ENCODE peak calls at places on chromosomes 2 and 18, in seven cellular contexts. J, I, W, Q, Z, H and K are unnamed samples.

GRCh38 chr2:73982140-73982617 is 2.5 kb upstream of the TET3 start:
- DNase-seq in J (no peak), I (no peak), W (no peak), Q (no peak), Z (no peak), H (no peak), K (no peak)

GRCh38 chr2:112142525-112143078 is 4.4 kb downstream of the FBLN7 start:
- DNase-seq in J (no peak), I (no peak), W (no peak), Q (no peak), Z (no peak), H (no peak), K (no peak)

GRCh38 chr2:97355887-97356286 is 233.8 kb downstream of the ANKRD36B start:
- DNase-seq in J (no peak), I (no peak), W (no peak), Q (no peak), Z (no peak), H (peak), K (no peak)

GRCh38 chr18:28163201-28163778 is 13.6 kb downstream of the CDH2 start:
- DNase-seq in J (peak), I (no peak), W (no peak), Q (no peak), Z (peak), H (no peak), K (no peak)

GRCh38 chr2:200662727-200663126 is 76.9 kb downstream of the AOX1 start:
- DNase-seq in J (peak), I (no peak), W (no peak), Q (no peak), Z (no peak), H (no peak), K (no peak)

GRCh38 chr2:45439788-45440773 is 171.0 kb downstream of the SRBD1 start:
- DNase-seq in J (peak), I (peak), W (no peak), Q (no peak), Z (no peak), H (no peak), K (no peak)

GRCh38 chr2:183866666-183867065 is 731.7 kb upstream of the ZNF804A start:
- DNase-seq in J (no peak), I (no peak), W (no peak), Q (no peak), Z (no peak), H (no peak), K (no peak)

GRCh38 chr2:226882606-226883005 is 46.8 kb downstream of the RHBDD1 start:
- DNase-seq in J (no peak), I (no peak), W (no peak), Q (no peak), Z (no peak), H (no peak), K (no peak)

GRCh38 chr2:236166781-236167296 is 1.3 kb downstream of the GBX2 start:
- DNase-seq in J (no peak), I (no peak), W (no peak), Q (no peak), Z (no peak), H (peak), K (no peak)

GRCh38 chr18:448116-448515 is 52.4 kb downstream of the COLEC12 start:
- DNase-seq in J (peak), I (no peak), W (no peak), Q (no peak), Z (no peak), H (no peak), K (no peak)

GRCh38 chr2:212520340-212520739 is 18.3 kb downstream of the ERBB4 start:
- DNase-seq in J (no peak), I (no peak), W (no peak), Q (no peak), Z (no peak), H (no peak), K (no peak)

GRCh38 chr2:21411796-21412195 is 288.0 kb downstream of the TDRD15 start:
- DNase-seq in J (no peak), I (no peak), W (no peak), Q (no peak), Z (no peak), H (no peak), K (no peak)

GRCh38 chr2:28310107-28310506 is 82.6 kb upstream of the FOSL2 start:
- DNase-seq in J (no peak), I (no peak), W (no peak), Q (no peak), Z (no peak), H (no peak), K (no peak)

GRCh38 chr2:98514879-98515570 is 70.4 kb downstream of the INPP4A start:
- DNase-seq in J (peak), I (no peak), W (no peak), Q (no peak), Z (no peak), H (no peak), K (no peak)

GRCh38 chr2:26195006-26195961 is 22.4 kb downstream of the GAREM2 start:
- DNase-seq in J (no peak), I (no peak), W (no peak), Q (no peak), Z (no peak), H (no peak), K (no peak)

GRCh38 chr2:9951272-9951521 is 296 bp upstream of the GRHL1 start:
- DNase-seq in J (no peak), I (no peak), W (no peak), Q (no peak), Z (no peak), H (no peak), K (no peak)

GRCh38 chr2:9949992-9950520 is 1.4 kb upstream of the GRHL1 start:
- DNase-seq in J (no peak), I (no peak), W (no peak), Q (no peak), Z (no peak), H (no peak), K (no peak)

GRCh38 chr2:9951522-9952285 is at the start of gene GRHL1:
- DNase-seq in J (peak), I (peak), W (peak), Q (peak), Z (peak), H (peak), K (peak)

GRCh38 chr2:9949239-9949991 is 2.1 kb upstream of the GRHL1 start:
- DNase-seq in J (no peak), I (no peak), W (no peak), Q (no peak), Z (no peak), H (no peak), K (no peak)

DNA sequence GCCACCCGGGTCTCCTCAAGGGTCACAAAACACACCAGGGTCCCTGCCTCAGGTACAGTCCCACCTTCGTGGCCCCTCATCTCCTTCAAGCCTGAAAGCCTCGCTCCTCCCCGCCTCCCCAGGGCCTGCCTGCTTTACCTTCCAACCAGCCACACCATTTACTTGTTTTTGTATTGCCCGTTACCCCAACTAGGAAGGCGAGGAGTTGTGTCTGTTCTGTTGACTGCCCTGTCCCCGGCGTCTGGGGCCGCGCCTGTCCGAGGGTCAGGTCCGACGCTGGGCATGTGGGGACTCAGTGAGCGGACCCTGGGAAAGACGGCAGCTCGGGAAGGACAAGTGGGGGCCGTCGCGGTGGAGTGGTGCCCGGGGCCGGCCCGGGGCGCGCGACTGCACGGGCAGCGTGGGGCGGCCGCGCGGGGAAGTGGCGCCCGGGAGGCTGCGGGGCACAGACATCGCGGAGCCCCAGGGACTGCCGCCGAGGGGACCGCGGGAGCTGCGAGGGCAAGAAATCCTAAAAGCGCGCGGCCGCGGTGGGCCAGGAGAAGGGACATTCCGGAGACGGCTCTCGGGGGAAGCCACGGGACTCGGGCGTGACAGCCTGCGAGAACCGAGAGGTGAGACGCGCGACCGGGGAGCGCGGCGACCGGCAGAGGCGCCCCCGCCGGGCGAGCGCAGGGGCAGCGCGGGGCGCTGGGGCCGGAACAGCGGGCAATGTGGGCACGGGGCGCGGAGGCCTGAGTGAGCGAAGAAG is 797 bp upstream of the GRHL1 start:
- DNase-seq in J (peak), I (peak), W (peak), Q (no peak), Z (peak), H (no peak), K (peak)
- TF ChIP-seq CTCF in J (no peak), I (peak), W (no peak), Q (no peak), Z (no peak), H (no peak), K (no peak)

GRCh38 chr18:5237723-5238370 is 40.8 kb upstream of the AKAIN1 start:
- DNase-seq in J (peak), I (peak), W (peak), Q (peak), Z (peak), H (peak), K (peak)
- TF ChIP-seq CTCF in J (peak), I (no peak), W (peak), Q (peak), Z (peak), H (no peak), K (no peak)

DNA sequence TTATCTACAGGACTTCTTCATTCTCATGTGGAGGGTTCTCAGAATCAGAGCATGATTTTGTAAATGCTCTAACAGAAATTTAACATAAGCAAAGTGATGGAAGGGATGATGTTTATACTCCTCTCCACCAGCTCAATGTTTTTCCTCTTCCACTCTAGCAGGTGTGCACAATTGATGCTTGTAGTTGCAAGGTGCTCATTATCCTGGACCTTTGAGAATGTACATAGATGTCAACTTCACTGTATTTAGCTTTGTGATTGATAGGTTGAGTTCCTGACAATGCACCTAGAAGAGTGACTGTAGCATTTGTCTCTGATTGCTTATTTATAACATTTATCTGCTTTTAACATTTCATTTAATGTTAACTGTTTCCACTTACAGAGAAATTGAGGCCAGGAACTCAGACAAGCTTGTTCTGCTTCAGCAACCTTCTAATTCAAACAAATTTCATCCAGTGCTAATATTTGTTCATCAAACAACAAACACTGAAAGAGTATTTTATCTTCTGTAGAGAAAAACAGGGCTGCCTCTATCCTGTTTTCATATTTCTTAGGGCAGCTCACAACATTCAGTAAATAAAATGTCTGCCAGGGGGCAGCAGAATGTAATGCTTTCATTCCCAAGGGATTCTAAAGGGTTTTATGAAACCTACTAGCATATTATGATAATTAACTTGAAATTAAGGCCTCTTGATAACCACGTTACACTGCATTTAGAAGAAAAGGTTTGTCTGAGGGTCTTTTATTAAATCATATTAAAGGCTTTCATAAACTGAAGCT is 127.9 kb upstream of the NOL4 start:
- DNase-seq in J (no peak), I (no peak), W (no peak), Q (no peak), Z (no peak), H (no peak), K (no peak)
- TF ChIP-seq CTCF in J (no peak), I (no peak), W (peak), Q (peak), Z (peak), H (no peak), K (no peak)

DNA sequence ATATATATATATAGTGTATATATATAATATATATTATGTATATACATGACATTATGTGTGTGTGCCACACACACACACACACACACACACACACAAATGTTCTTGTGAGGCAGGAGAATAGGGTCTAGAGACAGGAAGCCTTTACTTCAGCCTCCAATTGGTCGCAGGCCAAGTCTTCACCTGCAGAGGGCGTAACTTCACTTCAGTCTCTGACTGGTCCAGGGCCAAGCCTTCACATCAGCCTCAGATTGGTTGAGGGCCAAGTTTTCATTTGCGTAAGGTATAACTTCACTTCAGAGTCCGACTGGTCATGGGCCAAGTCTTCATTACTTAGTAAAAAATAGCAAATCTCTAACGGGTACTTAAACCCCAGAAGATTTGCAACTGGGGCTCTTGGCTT is 13.2 kb upstream of the SS18 start:
- DNase-seq in J (no peak), I (no peak), W (no peak), Q (no peak), Z (no peak), H (no peak), K (peak)
- TF ChIP-seq CTCF in J (no peak), I (no peak), W (peak), Q (no peak), Z (no peak), H (no peak), K (peak)

GRCh38 chr2:135612319-135612718 is 81.0 kb downstream of the R3HDM1 start:
- DNase-seq in J (no peak), I (no peak), W (no peak), Q (no peak), Z (no peak), H (no peak), K (no peak)
- TF ChIP-seq CTCF in J (no peak), I (no peak), W (no peak), Q (no peak), Z (no peak), H (no peak), K (no peak)

DNA sequence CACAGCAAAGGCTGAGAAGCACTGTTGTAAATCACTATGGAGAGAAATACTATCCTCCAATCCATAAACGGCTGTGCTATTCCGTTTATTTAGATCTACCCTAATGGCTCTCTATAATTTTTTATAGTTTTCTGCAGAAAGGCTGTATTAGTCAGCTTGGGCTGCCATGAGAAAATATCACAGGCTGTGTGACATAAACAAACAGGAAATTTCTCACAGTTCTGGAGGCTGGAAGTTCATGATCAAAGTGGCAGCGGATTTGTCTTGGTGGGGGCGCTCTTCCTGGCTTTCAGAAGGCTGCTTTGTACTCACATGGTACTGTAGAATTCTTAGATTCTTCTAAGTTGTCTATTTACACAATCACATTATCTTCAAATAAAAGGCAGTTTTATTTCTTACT is 44.1 kb downstream of the C1D start:
- DNase-seq in J (no peak), I (no peak), W (no peak), Q (no peak), Z (no peak), H (no peak), K (no peak)
- TF ChIP-seq CTCF in J (no peak), I (no peak), W (no peak), Q (no peak), Z (no peak), H (no peak), K (no peak)

GRCh38 chr2:9247786-9248185 is 41.2 kb downstream of the ASAP2 start:
- DNase-seq in J (peak), I (no peak), W (no peak), Q (no peak), Z (no peak), H (no peak), K (no peak)
- TF ChIP-seq CTCF in J (no peak), I (no peak), W (no peak), Q (no peak), Z (no peak), H (no peak), K (no peak)

DNA sequence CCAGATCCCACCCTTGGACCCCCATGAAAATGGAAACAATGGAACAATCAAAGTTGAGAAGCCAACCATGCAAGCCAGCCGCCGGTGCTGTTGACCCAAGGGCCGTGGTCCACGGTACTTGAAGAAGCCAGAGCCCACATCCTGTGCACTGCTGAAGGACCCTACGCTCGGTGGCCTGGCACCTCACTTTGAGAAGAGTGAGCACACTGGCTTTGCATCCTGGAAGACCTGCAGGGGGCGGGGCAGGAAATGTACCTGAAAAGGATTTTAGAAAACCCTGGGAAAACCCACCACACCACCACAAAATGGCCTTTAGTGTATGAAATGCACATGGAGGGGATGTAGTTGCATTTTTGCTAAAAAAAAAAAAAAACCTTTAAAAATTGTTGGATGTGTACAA is 26.5 kb upstream of the TXNDC2 start:
- DNase-seq in J (no peak), I (no peak), W (no peak), Q (no peak), Z (no peak), H (no peak), K (no peak)
- TF ChIP-seq CTCF in J (no peak), I (no peak), W (no peak), Q (no peak), Z (no peak), H (no peak), K (no peak)

GRCh38 chr2:166179201-166179600 is 51.4 kb upstream of the SCN1A start:
- DNase-seq in J (peak), I (no peak), W (no peak), Q (no peak), Z (no peak), H (no peak), K (no peak)

GRCh38 chr2:166184789-166185188 is 57.0 kb upstream of the SCN1A start:
- DNase-seq in J (no peak), I (no peak), W (no peak), Q (no peak), Z (no peak), H (no peak), K (no peak)

GRCh38 chr2:166181813-166182154 is 54.0 kb upstream of the SCN1A start:
- DNase-seq in J (no peak), I (no peak), W (no peak), Q (no peak), Z (no peak), H (no peak), K (no peak)

GRCh38 chr2:166180951-166181812 is 53.4 kb upstream of the SCN1A start:
- DNase-seq in J (peak), I (peak), W (peak), Q (peak), Z (peak), H (no peak), K (peak)
- TF ChIP-seq CTCF in J (peak), I (peak), W (peak), Q (peak), Z (peak), H (no peak), K (peak)

GRCh38 chr2:162316590-162316989 is 1.9 kb downstream of the IFIH1 start:
- DNase-seq in J (no peak), I (no peak), W (no peak), Q (no peak), Z (no peak), H (no peak), K (no peak)
- TF ChIP-seq CTCF in J (no peak), I (no peak), W (no peak), Q (no peak), Z (no peak), H (no peak), K (no peak)